ENCODE peak calls at places on chromosomes 12 and 14, in nine cellular contexts. H, L, T, X, D, P, I, U and Z are unnamed samples.
A peak's percentile ranks its signal among the peaks of the same experiment; 100 is the strongest.

GRCh38 chr14:99572173-99572999 is 31.6 kb downstream of the CCDC85C start:
- DNase-seq in H (no peak), L (no peak), T (no peak), X (no peak), D (peak; percentile 95), P (no peak), I (no peak), U (no peak), Z (no peak)

GRCh38 chr12:122646568-122647220 is 56.5 kb downstream of the HCAR2 start:
- DNase-seq in H (no peak), L (peak; percentile 88), T (peak; percentile 95), X (no peak), D (peak; percentile 50), P (peak; percentile 25), I (peak; percentile 27), U (peak; percentile 67), Z (peak; percentile 37)

GRCh38 chr12:15278816-15279658 is 43.3 kb upstream of the PTPRO start:
- DNase-seq in H (no peak), L (peak; percentile 3), T (peak; percentile 9), X (no peak), D (no peak), P (peak; percentile 83), I (no peak), U (peak; percentile 89), Z (peak; percentile 70)

GRCh38 chr14:91258021-91258618 is 13.6 kb upstream of the GPR68 start:
- DNase-seq in H (no peak), L (peak; percentile 12), T (no peak), X (no peak), D (no peak), P (no peak), I (no peak), U (peak; percentile 86), Z (peak; percentile 95)

GRCh38 chr12:80472912-80473500 is 29.0 kb downstream of the PTPRQ start:
- DNase-seq in H (peak; percentile 53), L (peak; percentile 81), T (peak; percentile 1), X (no peak), D (peak; percentile 61), P (no peak), I (peak; percentile 69), U (peak; percentile 78), Z (peak; percentile 16)

GRCh38 chr14:90922141-90922540 is 105.9 kb upstream of the TTC7B start:
- DNase-seq in H (no peak), L (no peak), T (no peak), X (no peak), D (no peak), P (no peak), I (no peak), U (no peak), Z (no peak)

GRCh38 chr12:77087427-77087826 is 22.1 kb upstream of the E2F7 start:
- DNase-seq in H (no peak), L (peak; percentile 95), T (no peak), X (no peak), D (peak; percentile 12), P (no peak), I (no peak), U (peak; percentile 98), Z (peak; percentile 66)

GRCh38 chr14:81137316-81137715 is 83.4 kb downstream of the GTF2A1 start:
- DNase-seq in H (no peak), L (peak; percentile 48), T (no peak), X (no peak), D (peak; percentile 36), P (no peak), I (no peak), U (peak; percentile 80), Z (peak; percentile 29)

DNA sequence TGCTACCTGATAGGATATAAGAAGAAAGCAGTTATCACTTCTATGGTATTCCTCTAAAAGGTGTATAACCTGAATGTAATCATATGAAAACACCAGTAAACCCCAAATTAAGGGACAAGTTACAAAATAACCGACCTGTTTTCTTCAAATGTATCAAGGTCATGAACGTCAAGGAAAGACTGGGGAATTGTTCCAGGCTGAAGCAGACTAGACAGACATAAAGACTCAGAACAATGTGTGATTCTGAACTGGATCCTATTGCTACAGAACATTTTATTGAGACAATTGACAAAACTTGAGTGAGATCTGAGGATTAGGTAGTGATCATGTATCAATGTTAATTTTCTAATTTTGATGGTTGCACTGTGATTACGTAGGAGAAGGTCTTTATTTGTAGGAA is 15.4 kb upstream of the LRP6 start:
- DNase-seq in H (no peak), L (no peak), T (no peak), X (no peak), D (no peak), P (no peak), I (no peak), U (no peak), Z (no peak)
- H3K27ac ChIP-seq in H (no peak overlapping the region), L (no peak overlapping the region), T (no peak overlapping the region), X (no peak overlapping the region), D (no peak overlapping the region), P (no peak overlapping the region), I (no peak overlapping the region), U (no peak overlapping the region), Z (no peak overlapping the region)

DNA sequence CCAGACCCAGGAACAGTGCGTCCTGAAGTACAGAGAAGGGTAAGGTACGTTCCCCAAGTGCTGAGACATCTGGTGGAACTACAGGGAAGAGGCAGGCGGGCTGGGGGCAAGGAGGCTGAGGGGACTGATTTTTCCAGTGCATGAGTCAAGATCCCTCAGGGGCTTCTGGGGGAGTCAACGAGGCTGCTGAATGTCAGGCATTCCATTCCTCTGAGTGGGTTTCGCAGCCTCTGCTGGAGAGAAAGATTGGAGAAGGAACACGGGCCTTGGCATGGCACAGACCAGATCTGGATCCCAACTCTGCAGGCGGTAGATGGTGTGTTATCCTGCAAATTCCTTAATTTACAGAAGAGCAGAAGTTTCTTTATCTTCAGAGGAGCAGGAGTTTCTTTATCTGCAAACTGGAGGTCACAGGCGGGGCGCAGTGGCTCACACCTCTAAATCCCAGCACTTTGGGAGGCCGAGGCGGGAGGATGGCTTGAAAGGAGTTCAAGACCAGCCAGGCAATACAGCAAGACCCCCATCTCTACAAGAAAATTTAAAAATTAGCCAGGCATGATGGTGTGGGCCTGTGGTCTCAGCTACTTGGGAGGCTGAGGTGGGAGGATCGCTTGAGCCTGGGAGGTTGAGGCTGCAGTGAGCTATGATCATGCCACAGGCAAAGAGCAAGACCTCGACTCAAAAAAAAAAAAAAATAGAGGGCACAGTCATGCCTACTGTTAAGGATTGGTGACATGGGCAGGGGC is 132.6 kb upstream of the MAP1LC3B2 start:
- DNase-seq in H (peak; percentile 87), L (peak; percentile 98), T (no peak), X (no peak), D (peak; percentile 99), P (peak; percentile 79), I (no peak), U (peak; percentile 97), Z (no peak)
- H3K27ac ChIP-seq in H (peak overlapping the region; percentile 83), L (peak overlapping the region; percentile 64), T (no peak overlapping the region), X (no peak overlapping the region), D (peak overlapping the region; percentile 98), P (peak overlapping the region; percentile 16), I (no peak overlapping the region), U (no peak overlapping the region), Z (no peak overlapping the region)

DNA sequence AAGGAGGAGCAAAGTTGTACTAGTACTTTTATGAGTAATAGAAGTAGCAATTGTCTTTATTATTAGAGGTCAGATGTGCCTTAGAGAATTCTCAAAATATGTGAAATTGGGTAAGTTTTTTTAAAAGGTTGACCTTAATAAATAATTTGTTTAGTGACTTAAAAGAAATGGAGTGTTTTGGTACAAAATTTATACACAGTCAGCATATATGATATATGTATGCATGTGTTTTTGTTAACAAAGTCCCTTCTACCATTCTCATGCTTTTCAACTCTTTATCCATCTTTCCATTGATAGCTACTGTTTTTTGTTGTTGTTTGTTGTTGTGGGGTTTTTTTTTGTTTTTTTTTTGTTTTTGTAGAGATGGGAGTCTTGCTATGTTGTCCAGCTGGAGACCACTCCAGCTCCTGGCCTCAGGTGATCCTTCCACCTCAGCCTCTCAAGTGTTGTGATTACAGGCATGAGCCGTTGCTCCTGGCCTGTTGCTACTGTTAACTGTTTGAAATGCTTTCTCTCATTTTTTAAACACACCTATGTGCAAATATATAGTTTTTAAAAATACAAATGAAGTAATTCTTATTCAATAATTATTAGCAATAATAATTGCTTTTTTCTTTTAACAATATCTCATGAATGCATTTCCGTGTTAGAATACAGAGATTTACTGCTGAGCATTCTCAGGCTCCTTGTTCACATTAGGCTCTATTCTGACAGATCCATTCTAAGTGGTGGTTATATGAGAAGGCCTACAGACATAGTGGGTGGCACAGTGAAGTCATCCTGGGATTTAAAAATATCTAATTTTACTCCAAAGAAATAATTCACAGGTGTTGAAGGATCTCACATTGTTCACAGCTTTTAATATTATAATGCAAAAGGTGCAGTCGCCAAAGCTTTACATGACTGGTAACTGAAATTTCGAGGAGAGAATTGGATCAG is 10.4 kb downstream of the NAA30 start:
- DNase-seq in H (no peak), L (no peak), T (no peak), X (no peak), D (no peak), P (no peak), I (no peak), U (no peak), Z (no peak)
- H3K27ac ChIP-seq in H (no peak overlapping the region), L (no peak overlapping the region), T (no peak overlapping the region), X (no peak overlapping the region), D (no peak overlapping the region), P (no peak overlapping the region), I (no peak overlapping the region), U (no peak overlapping the region), Z (no peak overlapping the region)

GRCh38 chr12:47789712-47790489 is 16.9 kb downstream of the SLC48A1 start:
- DNase-seq in H (no peak), L (no peak), T (no peak), X (no peak), D (no peak), P (no peak), I (no peak), U (no peak), Z (no peak)

GRCh38 chr12:47785887-47786661 is 13.0 kb downstream of the SLC48A1 start:
- DNase-seq in H (no peak), L (no peak), T (no peak), X (no peak), D (no peak), P (no peak), I (no peak), U (no peak), Z (no peak)

GRCh38 chr12:47789141-47789540 is 16.1 kb downstream of the SLC48A1 start:
- DNase-seq in H (no peak), L (no peak), T (no peak), X (no peak), D (no peak), P (no peak), I (no peak), U (no peak), Z (no peak)

GRCh38 chr12:47786662-47786974 is 13.6 kb downstream of the SLC48A1 start:
- DNase-seq in H (no peak), L (no peak), T (no peak), X (no peak), D (no peak), P (no peak), I (no peak), U (no peak), Z (no peak)

GRCh38 chr12:47787596-47788319 is 14.7 kb downstream of the SLC48A1 start:
- DNase-seq in H (no peak), L (no peak), T (no peak), X (no peak), D (no peak), P (no peak), I (no peak), U (no peak), Z (no peak)
- H3K27ac ChIP-seq in H (no peak overlapping the region), L (no peak overlapping the region), T (no peak overlapping the region), X (peak overlapping the region; percentile 100), D (no peak overlapping the region), P (peak overlapping the region; percentile 61), I (no peak overlapping the region), U (no peak overlapping the region), Z (no peak overlapping the region)

GRCh38 chr12:52249041-52249461 is 16.0 kb downstream of the KRT7 start:
- DNase-seq in H (no peak), L (no peak), T (no peak), X (no peak), D (peak; percentile 57), P (peak; percentile 60), I (no peak), U (no peak), Z (no peak)
- H3K27ac ChIP-seq in H (no peak overlapping the region), L (no peak overlapping the region), T (no peak overlapping the region), X (no peak overlapping the region), D (no peak overlapping the region), P (peak overlapping the region; percentile 70), I (no peak overlapping the region), U (no peak overlapping the region), Z (peak overlapping the region; percentile 98)